ENCODE peak calls at places on chromosomes 16 and 17, in nine cellular contexts. I, L, W, V, T, F, E, X and H are unnamed samples. For H3K27me3, the result is how much of the 10 kb centered on the place peaks cover.

GRCh38 chr17:45296003-45296832 is 20.6 kb downstream of the MAP3K14 start:
- DNase-seq in V (peak), W (no peak), T (no peak), X (no peak), F (no peak), I (no peak), L (no peak), E (no peak), H (peak)

GRCh38 chr17:15231851-15232516 is 33.1 kb downstream of the PMP22 start:
- DNase-seq in L (no peak), F (no peak), V (no peak), W (no peak), T (no peak), X (no peak), E (no peak), I (no peak), H (no peak)

GRCh38 chr16:78869492-78869891 is 731.0 kb downstream of the MAF start:
- DNase-seq in E (no peak), I (no peak), F (no peak), W (no peak), L (no peak), X (no peak), V (no peak), T (no peak), H (no peak)

GRCh38 chr16:20327444-20328041 is at the start of gene GP2:
- DNase-seq in V (no peak), I (no peak), X (no peak), T (no peak), W (no peak), F (no peak), L (no peak), E (no peak), H (no peak)

GRCh38 chr16:11094075-11094593 is 149.8 kb downstream of the CLEC16A start:
- DNase-seq in X (no peak), V (no peak), L (no peak), E (no peak), F (peak), T (peak), W (peak), I (no peak), H (peak)

GRCh38 chr17:17150450-17150804 is 55.7 kb downstream of the PLD6 start:
- DNase-seq in X (no peak), L (no peak), F (no peak), T (no peak), E (no peak), V (no peak), W (no peak), I (no peak), H (no peak)

GRCh38 chr17:44543213-44543904 is 13.9 kb upstream of the FZD2 start:
- DNase-seq in I (no peak), T (no peak), X (no peak), F (no peak), W (no peak), V (peak), E (no peak), L (no peak), H (peak)

GRCh38 chr16:15777533-15778203 is 79.2 kb downstream of the MYH11 start:
- DNase-seq in E (no peak), W (no peak), T (peak), X (no peak), V (peak), F (no peak), I (no peak), L (no peak), H (no peak)

GRCh38 chr16:66948034-66948821 is 12.8 kb upstream of the CES3 start:
- DNase-seq in V (no peak), F (peak), E (no peak), T (no peak), X (no peak), I (peak), W (no peak), L (no peak), H (peak)

GRCh38 chr16:9258423-9259051 is 167.1 kb downstream of the HAPSTR1 start:
- DNase-seq in W (peak), F (peak), V (peak), X (no peak), L (no peak), T (peak), I (no peak), E (peak), H (no peak)

GRCh38 chr16:62408760-62409159 is 372.5 kb upstream of the CDH8 start:
- DNase-seq in L (no peak), E (no peak), V (no peak), W (no peak), T (no peak), I (no peak), F (no peak), X (no peak), H (no peak)

GRCh38 chr16:82755570-82756282 is 129.0 kb downstream of the CDH13 start:
- DNase-seq in I (no peak), T (no peak), W (no peak), F (no peak), L (no peak), X (no peak), V (no peak), E (no peak), H (no peak)
- TF ChIP-seq CTCF in I (no peak), T (peak), W (no peak), F (no peak), L (no peak), X (no peak), V (no peak), E (no peak), H (no peak)

DNA sequence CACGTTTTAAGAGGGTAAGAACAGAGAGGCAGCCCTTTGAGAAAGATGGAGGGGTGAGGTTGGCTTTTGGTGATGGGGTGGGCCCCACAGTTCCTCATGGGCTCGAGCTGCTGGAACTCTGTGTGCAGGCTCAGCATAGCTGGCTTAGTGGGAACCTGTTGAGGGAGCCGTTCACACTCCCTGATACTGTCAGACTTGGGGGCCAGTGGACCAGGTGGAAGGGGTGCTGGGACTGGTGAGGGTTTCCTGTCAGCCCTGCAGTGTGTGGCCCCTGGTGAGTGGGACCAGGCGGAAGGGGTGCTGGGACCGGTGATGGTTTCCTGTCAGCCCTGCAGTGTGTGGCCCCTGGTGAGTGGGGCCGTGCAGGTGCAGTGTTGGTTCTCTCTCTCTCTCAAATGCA is 45.1 kb upstream of the ZNF750 start:
- DNase-seq in L (no peak), V (no peak), W (no peak), T (no peak), I (peak), X (no peak), F (no peak), E (no peak), H (no peak)
- H3K27ac ChIP-seq in L (peak), V (peak), W (peak), T (no peak), I (no peak), X (no peak), F (peak), E (peak), H (no peak)

GRCh38 chr17:79810138-79811027 is 13.5 kb upstream of the CBX8 start:
- DNase-seq in W (peak), F (peak), L (no peak), X (no peak), I (peak), V (peak), E (peak), T (peak), H (no peak)
- H3K27me3 ChIP-seq in W (half or more), F (half or more), L (half or more), X (under half), I (half or more), V (under half), E (under half), T (under half), H (half or more)

GRCh38 chr17:2547176-2547575 is 35.5 kb upstream of the METTL16 start:
- DNase-seq in X (no peak), W (peak), V (peak), E (no peak), I (no peak), T (no peak), L (no peak), F (no peak), H (peak)

GRCh38 chr17:2549392-2550211 is 37.9 kb upstream of the METTL16 start:
- DNase-seq in T (no peak), V (no peak), I (no peak), X (no peak), L (no peak), W (no peak), E (no peak), F (no peak), H (peak)

GRCh38 chr17:2551493-2551892 is 39.8 kb upstream of the METTL16 start:
- DNase-seq in W (no peak), I (no peak), L (no peak), E (no peak), F (no peak), T (no peak), X (no peak), V (no peak), H (no peak)

DNA sequence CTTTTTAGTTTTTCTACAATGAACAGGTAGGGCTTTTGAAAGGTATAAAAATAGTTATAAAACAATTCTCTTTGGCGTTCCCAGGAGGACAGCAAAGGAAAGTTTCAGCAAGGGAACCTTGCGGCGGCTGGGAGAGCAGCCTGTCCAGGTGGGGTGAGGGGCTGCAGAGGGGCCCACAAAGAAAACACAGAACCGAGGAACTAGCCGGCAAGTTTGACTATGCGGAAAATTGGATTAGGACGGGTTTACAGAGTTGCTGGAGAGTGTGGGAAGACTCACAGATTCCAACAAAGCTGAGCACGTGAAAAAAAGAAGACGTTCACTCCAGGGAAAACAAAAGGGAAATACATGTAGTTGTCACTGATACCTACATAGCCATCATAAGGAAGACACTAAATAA is 40.2 kb upstream of the METTL16 start:
- DNase-seq in L (no peak), X (no peak), W (no peak), V (peak), F (no peak), T (no peak), I (no peak), E (no peak), H (no peak)
- TF ChIP-seq CTCF in L (no peak), X (no peak), W (no peak), V (no peak), F (no peak), T (no peak), I (no peak), E (no peak), H (no peak)